ENCODE peak calls at places on chromosomes 1 and 21, in five cellular contexts. One of them, this sample, is unnamed.

GRCh38 chr1:183185941-183186490 is at the start of gene LAMC2:
- DNase-seq in H4: no peak
- DNase-seq in NCI-H1694: no peak
- DNase-seq in prostate gland: peak; percentile 75
- DNase-seq in fibroblast of villous mesenchyme: no peak
- DNase-seq in this sample: no peak

GRCh38 chr1:203133969-203134725 is 6.6 kb downstream of the ADORA1 start:
- DNase-seq in NCI-H1694: no peak
- DNase-seq in H4: no peak
- DNase-seq in fibroblast of villous mesenchyme: peak; percentile 79
- DNase-seq in prostate gland: no peak
- DNase-seq in this sample: no peak

GRCh38 chr21:42514883-42515228 is 1.2 kb downstream of the SLC37A1 start:
- DNase-seq in prostate gland: no peak
- DNase-seq in NCI-H1694: no peak
- DNase-seq in fibroblast of villous mesenchyme: no peak
- DNase-seq in H4: no peak
- DNase-seq in this sample: no peak

GRCh38 chr1:5954964-5955363 is 37.3 kb downstream of the NPHP4 start:
- DNase-seq in prostate gland: no peak
- DNase-seq in H4: no peak
- DNase-seq in fibroblast of villous mesenchyme: no peak
- DNase-seq in NCI-H1694: no peak
- DNase-seq in this sample: no peak

GRCh38 chr1:178465011-178465410 is 31.8 kb downstream of the CLEC20A start:
- DNase-seq in fibroblast of villous mesenchyme: peak; percentile 45
- DNase-seq in NCI-H1694: no peak
- DNase-seq in H4: no peak
- DNase-seq in prostate gland: no peak
- DNase-seq in this sample: no peak

GRCh38 chr1:201945863-201946223 is 505 bp downstream of the LMOD1 start:
- DNase-seq in H4: no peak
- DNase-seq in fibroblast of villous mesenchyme: no peak
- DNase-seq in prostate gland: no peak
- DNase-seq in NCI-H1694: no peak
- DNase-seq in this sample: no peak

GRCh38 chr1:191831572-191831971 is 326.7 kb upstream of the RGS18 start:
- DNase-seq in fibroblast of villous mesenchyme: no peak
- DNase-seq in prostate gland: no peak
- DNase-seq in NCI-H1694: no peak
- DNase-seq in H4: peak; percentile 29
- DNase-seq in this sample: no peak

GRCh38 chr21:44337941-44338895 is 972 bp downstream of the CFAP410 start:
- DNase-seq in H4: peak; percentile 67
- DNase-seq in prostate gland: peak; percentile 64
- DNase-seq in NCI-H1694: no peak
- DNase-seq in fibroblast of villous mesenchyme: peak; percentile 86
- DNase-seq in this sample: peak; percentile 20

GRCh38 chr1:67166196-67166595 is at the start of gene IL23R:
- DNase-seq in fibroblast of villous mesenchyme: no peak
- DNase-seq in NCI-H1694: no peak
- DNase-seq in H4: no peak
- DNase-seq in prostate gland: no peak
- DNase-seq in this sample: no peak

GRCh38 chr1:205441318-205441633 is 14.6 kb downstream of the BLACAT1 start:
- DNase-seq in prostate gland: no peak
- DNase-seq in fibroblast of villous mesenchyme: no peak
- DNase-seq in NCI-H1694: no peak
- DNase-seq in H4: no peak
- DNase-seq in this sample: no peak

GRCh38 chr1:211920141-211920572 is 89.6 kb upstream of the LPGAT1 start:
- DNase-seq in H4: peak; percentile 54
- DNase-seq in prostate gland: peak; percentile 62
- DNase-seq in fibroblast of villous mesenchyme: peak; percentile 80
- DNase-seq in NCI-H1694: no peak
- DNase-seq in this sample: no peak

GRCh38 chr1:29549001-29549400 is 312.7 kb downstream of the PTPRU start:
- DNase-seq in fibroblast of villous mesenchyme: no peak
- DNase-seq in H4: no peak
- DNase-seq in prostate gland: no peak
- DNase-seq in NCI-H1694: no peak
- DNase-seq in this sample: no peak

GRCh38 chr1:161198877-161199431 is at the start of gene ADAMTS4:
- DNase-seq in NCI-H1694: peak; percentile 98
- DNase-seq in prostate gland: no peak
- DNase-seq in H4: no peak
- DNase-seq in fibroblast of villous mesenchyme: peak; percentile 90
- DNase-seq in this sample: peak; percentile 65

GRCh38 chr1:170253180-170253579 is 107.4 kb downstream of the NTMT2 start:
- DNase-seq in prostate gland: no peak
- DNase-seq in H4: no peak
- DNase-seq in fibroblast of villous mesenchyme: no peak
- DNase-seq in NCI-H1694: no peak
- DNase-seq in this sample: no peak

GRCh38 chr1:168498159-168498609 is 45.6 kb downstream of the XCL2 start:
- DNase-seq in fibroblast of villous mesenchyme: peak; percentile 87
- DNase-seq in NCI-H1694: peak; percentile 78
- DNase-seq in H4: peak; percentile 54
- DNase-seq in prostate gland: no peak
- DNase-seq in this sample: no peak

GRCh38 chr1:96820111-96820510 is 98.5 kb downstream of the PTBP2 start:
- DNase-seq in H4: no peak
- DNase-seq in fibroblast of villous mesenchyme: no peak
- DNase-seq in NCI-H1694: no peak
- DNase-seq in prostate gland: no peak
- DNase-seq in this sample: no peak

GRCh38 chr1:230109871-230110667 is 43.0 kb downstream of the GALNT2 start:
- DNase-seq in NCI-H1694: no peak
- DNase-seq in prostate gland: no peak
- DNase-seq in fibroblast of villous mesenchyme: peak; percentile 84
- DNase-seq in H4: no peak
- DNase-seq in this sample: no peak

This sample was measured in hypothalamus.